ENCODE peak calls at places on chromosomes 3 and 15, in eight cellular contexts. P, C, N, Q, Y, U, S and L are unnamed samples. For H3K4me1, the result is how much of the 10 kb centered on the place peaks cover.

GRCh38 chr3:492586-493296 is 296.2 kb downstream of the CHL1 start:
- DNase-seq in S (no peak), Q (no peak), Y (no peak), U (no peak), P (no peak), C (no peak), N (no peak), L (no peak)

GRCh38 chr3:79019137-79019923 is 748.5 kb downstream of the ROBO1 start:
- DNase-seq in C (peak), Q (peak), Y (peak), P (peak), U (peak), N (peak), S (peak), L (peak)

GRCh38 chr3:64898941-64899340 is 211.1 kb upstream of the ADAMTS9 start:
- DNase-seq in Y (no peak), S (no peak), U (no peak), P (no peak), C (no peak), Q (no peak), N (peak), L (no peak)

GRCh38 chr3:195117978-195118581 is 152.9 kb downstream of the XXYLT1 start:
- DNase-seq in N (peak), Q (no peak), S (no peak), Y (peak), U (no peak), C (peak), P (no peak), L (no peak)

GRCh38 chr3:183554377-183554776 is 1.1 kb downstream of the KLHL6 start:
- DNase-seq in Y (no peak), C (no peak), N (no peak), Q (no peak), P (no peak), S (no peak), U (no peak), L (no peak)

GRCh38 chr3:182766108-182766507 is 27.2 kb upstream of the ATP11B start:
- DNase-seq in Y (no peak), N (no peak), S (no peak), Q (no peak), P (no peak), U (no peak), C (no peak), L (no peak)

GRCh38 chr3:56989434-56990294 is 70.8 kb upstream of the SPATA12 start:
- DNase-seq in S (peak), U (no peak), C (no peak), Y (no peak), P (no peak), N (no peak), Q (no peak), L (peak)

GRCh38 chr15:94582368-94582767 is 351.0 kb downstream of the MCTP2 start:
- DNase-seq in N (no peak), U (peak), Y (peak), C (no peak), Q (peak), P (no peak), S (peak), L (no peak)

GRCh38 chr3:187976361-187976900 is 177.5 kb upstream of the LPP start:
- DNase-seq in P (no peak), Y (no peak), C (no peak), N (no peak), U (no peak), S (no peak), Q (no peak), L (no peak)

GRCh38 chr3:24853685-24854341 is 359.2 kb upstream of the THRB start:
- DNase-seq in N (no peak), S (no peak), Q (no peak), U (no peak), Y (no peak), P (no peak), C (no peak), L (no peak)

GRCh38 chr3:37546876-37547275 is 314.8 kb upstream of the CTDSPL start:
- DNase-seq in S (no peak), Y (peak), N (peak), P (no peak), C (no peak), Q (peak), U (peak), L (no peak)

GRCh38 chr3:30368978-30369377 is 237.4 kb upstream of the TGFBR2 start:
- DNase-seq in S (no peak), P (no peak), Y (no peak), N (peak), Q (no peak), U (no peak), C (no peak), L (no peak)

GRCh38 chr3:9862391-9863235 is 17.4 kb downstream of the CIDEC start:
- DNase-seq in C (peak), Y (peak), U (peak), S (peak), Q (peak), N (no peak), P (no peak), L (peak)

GRCh38 chr3:141255864-141256263 is 24.2 kb downstream of the PXYLP1 start:
- DNase-seq in U (no peak), P (no peak), Q (no peak), N (no peak), C (no peak), S (no peak), Y (peak), L (no peak)

GRCh38 chr3:195911946-195912270 is 3.6 kb upstream of the TNK2 start:
- DNase-seq in Q (no peak), P (no peak), N (no peak), U (no peak), Y (no peak), S (peak), C (no peak), L (no peak)

GRCh38 chr3:67415504-67415903 is 238.9 kb downstream of the SUCLG2 start:
- DNase-seq in Y (no peak), P (no peak), S (no peak), N (peak), C (no peak), Q (no peak), U (no peak), L (no peak)

GRCh38 chr3:124993462-124993861 is 58.9 kb upstream of the MUC13 start:
- DNase-seq in S (peak), Y (no peak), P (no peak), C (no peak), U (peak), N (no peak), Q (no peak), L (no peak)

GRCh38 chr15:64006642-64007041 is 39.6 kb downstream of the DAPK2 start:
- DNase-seq in U (no peak), S (no peak), C (peak), Q (no peak), N (no peak), P (no peak), Y (no peak), L (no peak)

GRCh38 chr3:128348805-128349531 is 117.7 kb downstream of the DNAJB8 start:
- DNase-seq in N (peak), Q (no peak), P (no peak), Y (no peak), C (no peak), U (no peak), S (peak), L (no peak)

GRCh38 chr15:73318463-73319351 is 50.1 kb downstream of the HCN4 start:
- DNase-seq in P (no peak), Y (no peak), C (no peak), U (no peak), N (no peak), S (no peak), Q (no peak), L (peak)

GRCh38 chr3:122586098-122586497 is 8.6 kb downstream of the PARP15 start:
- DNase-seq in U (no peak), S (no peak), Y (no peak), P (no peak), Q (no peak), C (no peak), N (no peak), L (no peak)

GRCh38 chr3:152471814-152472605 is 203.3 kb downstream of the MBNL1 start:
- DNase-seq in Y (peak), C (peak), N (peak), S (peak), P (peak), U (peak), Q (peak), L (peak)

GRCh38 chr3:195908439-195909293 is at the start of gene TNK2:
- DNase-seq in P (peak), N (no peak), S (peak), U (no peak), Q (no peak), C (peak), Y (peak), L (peak)

GRCh38 chr3:169240786-169241486 is 422.6 kb downstream of the MECOM start:
- DNase-seq in U (no peak), Q (no peak), P (no peak), Y (no peak), C (no peak), N (no peak), S (no peak), L (no peak)

GRCh38 chr3:69368129-69368741 is 17.7 kb downstream of the FRMD4B start:
- DNase-seq in Y (peak), N (no peak), U (no peak), C (peak), P (peak), Q (no peak), S (no peak), L (no peak)

GRCh38 chr3:10551821-10552630 is 46.6 kb upstream of the ATP2B2 start:
- DNase-seq in Q (peak), Y (peak), N (peak), U (no peak), S (peak), C (peak), P (no peak), L (no peak)

GRCh38 chr3:12948891-12949711 is 107.7 kb upstream of the RPL32 start:
- DNase-seq in C (peak), Y (peak), S (no peak), P (no peak), U (no peak), Q (no peak), N (peak), L (no peak)

GRCh38 chr3:193662757-193663322 is 69.8 kb downstream of the OPA1 start:
- DNase-seq in Y (no peak), S (no peak), U (no peak), Q (no peak), C (no peak), N (no peak), P (no peak), L (no peak)

GRCh38 chr3:100880072-100880471 is 113.1 kb downstream of the ABI3BP start:
- DNase-seq in C (no peak), S (no peak), P (no peak), Y (no peak), N (peak), Q (no peak), U (peak), L (no peak)

GRCh38 chr3:135325726-135326245 is 530.7 kb downstream of the EPHB1 start:
- DNase-seq in C (no peak), P (no peak), S (no peak), U (no peak), Q (no peak), Y (no peak), N (no peak), L (no peak)

GRCh38 chr3:127761101-127761802 is 61.1 kb downstream of the MGLL start:
- DNase-seq in N (no peak), C (peak), P (no peak), S (no peak), U (no peak), Y (no peak), Q (no peak), L (no peak)

GRCh38 chr3:105367406-105368213 is 901 bp downstream of the ALCAM start:
- DNase-seq in Y (peak), S (peak), U (peak), N (peak), C (peak), Q (peak), P (peak), L (peak)

GRCh38 chr3:70744536-70744935 is 432.1 kb upstream of the MDFIC2 start:
- DNase-seq in Q (no peak), C (no peak), N (no peak), Y (no peak), P (no peak), U (no peak), S (no peak), L (no peak)

GRCh38 chr3:122200681-122201080 is 17.2 kb downstream of the CASR start:
- DNase-seq in N (no peak), C (no peak), P (no peak), Y (no peak), S (no peak), Q (no peak), U (no peak), L (no peak)

GRCh38 chr3:127678611-127679533 is 6.1 kb downstream of the ABTB1 start:
- DNase-seq in N (no peak), P (no peak), S (peak), C (no peak), Y (peak), U (no peak), Q (no peak), L (peak)

DNA sequence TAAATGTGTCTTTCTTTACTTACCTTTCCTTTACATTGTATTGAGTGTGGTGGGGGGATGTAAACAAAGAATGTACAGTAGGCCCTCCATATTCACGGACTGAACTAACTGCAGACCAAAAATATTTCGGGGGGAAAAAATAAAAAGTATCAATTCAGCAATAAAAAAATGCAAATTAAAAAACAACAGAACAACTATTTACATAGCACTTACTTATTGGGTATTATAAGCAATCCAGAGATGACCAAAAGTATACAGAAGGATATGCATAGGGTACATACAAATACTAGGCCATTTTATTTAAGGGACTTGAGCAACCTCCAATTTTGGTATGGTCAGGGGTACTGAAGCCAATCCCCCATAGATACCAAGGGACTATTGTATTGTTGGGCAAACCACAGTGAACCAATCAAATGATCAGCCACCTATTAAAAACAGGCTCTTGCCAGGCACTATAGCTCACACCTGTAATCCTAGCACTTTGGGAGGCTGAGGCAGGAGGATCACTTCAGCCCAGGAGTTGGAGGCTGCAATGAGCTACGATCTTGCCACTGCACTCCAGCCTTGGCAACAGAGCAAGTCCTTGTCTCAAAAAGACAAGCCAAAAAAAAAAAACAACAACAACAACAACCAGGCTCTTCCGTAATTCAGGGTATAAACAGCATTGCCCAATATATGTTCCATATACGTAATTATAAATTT is 1.8 kb downstream of the VPS13C start:
- DNase-seq in N (no peak), S (no peak), C (no peak), P (no peak), Y (no peak), U (no peak), Q (no peak), L (no peak)
- H3K4me3 ChIP-seq in N (no peak), S (no peak), C (no peak), P (no peak), Y (no peak), U (no peak), Q (no peak), L (no peak)

DNA sequence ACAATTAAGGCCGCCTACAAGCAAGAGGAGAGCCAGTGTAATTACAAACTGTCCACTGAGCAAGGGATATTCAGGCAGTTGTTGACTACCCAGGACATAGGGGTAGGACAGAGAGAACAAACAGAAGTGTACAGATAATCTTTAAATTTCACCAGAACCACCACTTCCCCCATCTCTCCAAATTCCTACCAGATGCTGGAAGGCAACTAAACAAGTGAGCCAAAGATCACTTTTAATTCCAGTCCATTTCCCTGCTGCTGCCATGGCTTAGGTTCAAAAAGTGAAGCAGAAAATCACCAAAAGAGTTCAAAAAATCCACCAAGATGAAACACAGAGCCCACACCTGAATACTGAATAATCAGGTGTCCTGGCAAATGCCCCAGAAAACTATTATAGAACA is 65.0 kb downstream of the TM4SF4 start:
- DNase-seq in Y (no peak), Q (no peak), N (no peak), C (no peak), U (no peak), P (no peak), S (no peak), L (no peak)
- H3K4me1 ChIP-seq in Y (under half), Q (under half), N (under half), C (under half), U (under half), P (under half), S (under half), L (under half)

DNA sequence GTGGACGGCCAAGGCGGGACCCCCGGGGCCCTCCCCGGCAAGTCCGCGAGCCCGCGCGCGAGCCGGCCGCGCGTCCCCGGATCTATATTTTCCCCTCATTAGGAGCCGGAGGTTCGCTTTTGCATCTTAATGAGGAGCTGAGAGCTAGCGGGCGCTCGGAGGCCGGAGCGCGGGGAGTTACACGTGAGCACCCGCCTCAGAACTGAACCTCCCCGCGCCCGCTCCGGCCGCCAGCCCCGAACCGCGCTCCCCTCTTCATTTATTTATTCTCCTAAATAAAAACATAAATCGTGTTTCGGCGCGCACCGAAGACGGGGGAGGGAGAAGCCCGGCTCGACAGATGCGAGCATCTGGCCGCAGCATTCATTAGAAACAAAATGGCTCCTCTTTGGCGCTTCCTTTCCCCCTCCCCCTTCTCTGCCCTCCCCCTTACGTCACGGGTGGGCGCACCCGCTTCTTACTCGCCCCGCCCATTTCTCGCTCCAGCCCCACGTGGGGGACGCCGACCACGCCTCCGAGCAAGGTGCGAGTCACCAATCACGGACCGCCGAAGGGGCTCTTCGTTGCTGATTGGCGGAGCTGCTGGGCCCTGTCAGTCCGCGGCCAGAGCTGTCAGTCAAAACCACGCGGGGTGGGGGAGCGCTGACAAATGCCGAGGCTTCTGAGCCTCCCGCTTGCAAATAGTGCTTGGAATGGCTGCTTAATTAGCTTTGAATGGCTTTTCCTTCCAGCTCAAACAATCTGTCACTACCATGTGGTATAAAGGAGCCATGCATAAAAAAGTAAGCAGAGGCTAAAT is 1.6 kb upstream of the TLE3 start:
- DNase-seq in S (peak), Q (peak), N (peak), P (peak), Y (peak), C (peak), U (peak), L (peak)
- TF ChIP-seq POLR2A in S (peak), Q (peak), N (peak), P (peak), Y (peak), C (peak), U (peak), L (peak)

DNA sequence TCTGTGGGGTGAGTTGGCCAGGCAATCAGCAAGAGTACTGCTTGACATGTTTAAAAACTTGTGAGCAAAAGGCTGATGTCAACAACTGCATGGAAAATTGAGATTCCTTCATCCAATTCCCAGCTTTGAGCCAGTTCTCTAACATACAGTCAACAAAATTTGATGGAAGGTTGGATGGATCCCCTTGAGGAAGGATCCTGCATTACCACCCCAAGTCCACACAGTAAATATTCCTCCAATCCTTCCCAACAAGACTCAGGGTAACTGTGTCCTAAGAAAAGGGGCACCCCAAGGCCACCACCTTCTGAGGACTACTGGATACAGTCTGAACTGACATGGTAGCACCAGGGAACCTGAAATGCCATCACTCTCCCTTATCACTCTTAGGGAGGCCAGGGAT is 15.1 kb downstream of the GLB1 start:
- DNase-seq in P (no peak), S (no peak), Y (no peak), N (no peak), U (no peak), Q (no peak), C (no peak), L (no peak)
- H3K4me3 ChIP-seq in P (no peak), S (no peak), Y (no peak), N (no peak), U (no peak), Q (no peak), C (no peak), L (no peak)

GRCh38 chr15:68192804-68193521 is 12.2 kb downstream of the CALML4 start:
- DNase-seq in C (no peak), Q (no peak), S (no peak), U (peak), Y (no peak), N (no peak), P (no peak), L (no peak)
- H3K4me1 ChIP-seq in C (under half), Q (under half), S (under half), U (under half), Y (under half), N (under half), P (under half), L (under half)

GRCh38 chr3:171850324-171850697 is 7.2 kb downstream of the TMEM212 start:
- DNase-seq in C (no peak), S (no peak), U (no peak), Q (no peak), Y (no peak), N (no peak), P (no peak), L (no peak)

GRCh38 chr3:171854649-171855305 is 11.6 kb downstream of the TMEM212 start:
- DNase-seq in U (no peak), Q (no peak), S (no peak), P (no peak), N (no peak), Y (no peak), C (no peak), L (no peak)

GRCh38 chr3:171850968-171851600 is 7.9 kb downstream of the TMEM212 start:
- DNase-seq in N (no peak), S (no peak), Q (no peak), C (no peak), P (no peak), U (no peak), Y (no peak), L (no peak)

GRCh38 chr3:171849632-171850323 is 6.6 kb downstream of the TMEM212 start:
- DNase-seq in N (no peak), P (no peak), Y (no peak), Q (no peak), U (no peak), C (no peak), S (no peak), L (no peak)

DNA sequence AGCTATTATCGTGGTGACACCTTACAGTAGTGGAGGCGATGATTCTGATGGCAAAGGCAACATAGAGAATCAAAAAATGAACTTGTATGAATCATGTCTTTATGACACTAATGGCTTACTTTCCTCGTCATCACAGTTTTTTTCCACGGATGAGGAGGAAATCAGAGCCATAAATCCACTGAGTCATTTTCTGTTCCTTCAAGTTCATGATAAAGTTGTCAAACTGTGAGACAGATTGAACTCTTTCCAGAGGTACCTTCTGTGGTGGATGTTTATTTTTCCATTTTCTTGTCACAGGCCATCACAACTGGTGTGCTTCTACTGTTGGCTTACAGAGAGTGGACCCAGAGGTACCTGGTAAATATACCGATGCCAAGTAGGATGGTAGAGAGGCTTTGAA is 8.5 kb downstream of the TMEM212 start:
- DNase-seq in P (no peak), U (no peak), Q (no peak), C (no peak), N (peak), S (no peak), Y (no peak), L (no peak)
- TF ChIP-seq POLR2A in P (no peak), U (no peak), Q (no peak), C (no peak), N (no peak), S (no peak), Y (no peak), L (no peak)

GRCh38 chr3:159733194-159733860 is 255.3 kb upstream of the IL12A start:
- DNase-seq in S (no peak), N (peak), P (no peak), C (no peak), Q (no peak), U (no peak), Y (no peak), L (no peak)
- H3K4me3 ChIP-seq in S (peak), N (peak), P (no peak), C (no peak), Q (no peak), U (no peak), Y (no peak), L (no peak)